ENCODE peak calls at places on chromosomes 12 and 14, in five cellular contexts. I is HepG2, X is GM12878, H is SK-N-SH, O is K562. D is an unnamed sample.

GRCh38 chr14:20494935-20495766 is 10.2 kb upstream of the RNASE10 start:
- DNase-seq in I (no peak), X (no peak), H (no peak), O (no peak), D (peak)

GRCh38 chr14:36295642-36296627 is 24.5 kb downstream of the MBIP start:
- DNase-seq in I (no peak), X (no peak), H (no peak), O (no peak), D (no peak)

GRCh38 chr14:64525354-64525753 is 15.2 kb upstream of the HSPA2 start:
- DNase-seq in I (no peak), X (no peak), H (no peak), O (no peak), D (no peak)

GRCh38 chr14:32724864-32725550 is 213.7 kb upstream of the NPAS3 start:
- DNase-seq in I (no peak), X (no peak), H (no peak), O (no peak), D (no peak)

GRCh38 chr14:75088566-75089373 is 19.3 kb downstream of the ZC2HC1C start:
- DNase-seq in I (peak), X (no peak), H (peak), O (peak), D (peak)

GRCh38 chr14:39454906-39455539 is 22.8 kb upstream of the FBXO33 start:
- DNase-seq in I (no peak), X (no peak), H (no peak), O (no peak), D (no peak)

GRCh38 chr12:53292441-53292840 is 2.9 kb upstream of the PFDN5 start:
- DNase-seq in I (no peak), X (no peak), H (no peak), O (no peak), D (no peak)

GRCh38 chr14:52351561-52352491 is 37.7 kb downstream of the PTGER2 start:
- DNase-seq in I (no peak), X (peak), H (no peak), O (no peak), D (no peak)

GRCh38 chr12:81128930-81129554 is 51.2 kb downstream of the ACSS3 start:
- DNase-seq in I (peak), X (peak), H (peak), O (peak), D (peak)

GRCh38 chr12:123519151-123520001 is 14.1 kb downstream of the RILPL1 start:
- DNase-seq in I (peak), X (no peak), H (no peak), O (peak), D (peak)

GRCh38 chr14:36925094-36925493 is 247.3 kb downstream of the SLC25A21 start:
- DNase-seq in I (no peak), X (no peak), H (no peak), O (no peak), D (no peak)

GRCh38 chr14:88323520-88324199 is 591 bp upstream of the KCNK10 start:
- DNase-seq in I (no peak), X (no peak), H (peak), O (no peak), D (no peak)

GRCh38 chr12:113162102-113163029 is 12.8 kb downstream of the CFAP73 start:
- DNase-seq in I (no peak), X (no peak), H (peak), O (peak), D (no peak)

GRCh38 chr14:97073622-97074021 is 276.4 kb downstream of the VRK1 start:
- DNase-seq in I (no peak), X (no peak), H (no peak), O (no peak), D (no peak)

GRCh38 chr12:100699209-100699608 is 95.4 kb upstream of the ANO4 start:
- DNase-seq in I (no peak), X (peak), H (no peak), O (no peak), D (no peak)

GRCh38 chr14:72588521-72588920 is 305.4 kb downstream of the DPF3 start:
- DNase-seq in I (no peak), X (peak), H (no peak), O (no peak), D (no peak)

GRCh38 chr12:4268549-4269181 is 4.9 kb upstream of the CCND2 start:
- DNase-seq in I (no peak), X (no peak), H (no peak), O (no peak), D (no peak)

GRCh38 chr14:75268638-75269550 is 9.7 kb upstream of the FOS start:
- DNase-seq in I (no peak), X (no peak), H (no peak), O (no peak), D (peak)

GRCh38 chr12:70853326-70853725 is 67.2 kb downstream of the PTPRR start:
- DNase-seq in I (peak), X (no peak), H (no peak), O (no peak), D (no peak)

GRCh38 chr14:104975481-104976197 is 2.5 kb downstream of the AHNAK2 start:
- DNase-seq in I (no peak), X (no peak), H (peak), O (no peak), D (no peak)

GRCh38 chr12:66965613-66966012 is 286.7 kb upstream of the GRIP1 start:
- DNase-seq in I (no peak), X (no peak), H (no peak), O (no peak), D (no peak)

GRCh38 chr14:94748667-94749347 is 21.1 kb downstream of the GSC start:
- DNase-seq in I (peak), X (no peak), H (peak), O (no peak), D (peak)

GRCh38 chr14:58898655-58899316 is 261.0 kb downstream of the DACT1 start:
- DNase-seq in I (no peak), X (no peak), H (no peak), O (no peak), D (no peak)

GRCh38 chr12:46470975-46471374 is 98.4 kb upstream of the SLC38A2 start:
- DNase-seq in I (no peak), X (no peak), H (no peak), O (no peak), D (no peak)

GRCh38 chr14:92693998-92694780 is 54.2 kb downstream of the LGMN start:
- DNase-seq in I (peak), X (no peak), H (no peak), O (no peak), D (no peak)

GRCh38 chr12:67220065-67220464 is 49.1 kb upstream of the CAND1 start:
- DNase-seq in I (peak), X (no peak), H (no peak), O (no peak), D (peak)

GRCh38 chr12:13027032-13027431 is 17.1 kb upstream of the FAM234B start:
- DNase-seq in I (no peak), X (no peak), H (no peak), O (peak), D (no peak)

GRCh38 chr14:104442611-104443390 is 136.8 kb upstream of the C14orf180 start:
- DNase-seq in I (no peak), X (no peak), H (peak), O (no peak), D (no peak)

GRCh38 chr14:55038708-55039107 is 11.7 kb downstream of the SOCS4 start:
- DNase-seq in I (no peak), X (no peak), H (no peak), O (no peak), D (no peak)

GRCh38 chr12:112577473-112578334 is 159.0 kb downstream of the PTPN11 start:
- DNase-seq in I (no peak), X (no peak), H (no peak), O (no peak), D (no peak)

GRCh38 chr12:13101854-13102375 is 1.6 kb downstream of the GSG1 start:
- DNase-seq in I (peak), X (no peak), H (no peak), O (no peak), D (no peak)

GRCh38 chr12:115474525-115475353 is 790.8 kb upstream of the TBX3 start:
- DNase-seq in I (no peak), X (no peak), H (no peak), O (no peak), D (no peak)

GRCh38 chr12:122681814-122682213 is 21.3 kb downstream of the HCAR2 start:
- DNase-seq in I (no peak), X (peak), H (no peak), O (no peak), D (no peak)

GRCh38 chr14:29926701-29927595 is 699 bp downstream of the PRKD1 start:
- DNase-seq in I (peak), X (no peak), H (peak), O (peak), D (no peak)

GRCh38 chr12:88418856-88419497 is 161.3 kb downstream of the KITLG start:
- DNase-seq in I (no peak), X (no peak), H (no peak), O (no peak), D (no peak)

GRCh38 chr14:90301580-90302181 is 30.1 kb downstream of the NRDE2 start:
- DNase-seq in I (peak), X (no peak), H (peak), O (no peak), D (peak)

GRCh38 chr12:132354982-132355680 is 25.7 kb upstream of the GALNT9 start:
- DNase-seq in I (no peak), X (no peak), H (no peak), O (no peak), D (no peak)
- TF ChIP-seq JUND in I (no peak), X (no peak), H (no peak), O (no peak), D (no peak)

GRCh38 chr12:39359644-39360043 is 83.3 kb downstream of the KIF21A start:
- DNase-seq in I (no peak), X (no peak), H (no peak), O (no peak), D (no peak)

GRCh38 chr12:39367494-39367893 is 75.4 kb downstream of the KIF21A start:
- DNase-seq in I (no peak), X (no peak), H (no peak), O (no peak), D (no peak)

GRCh38 chr12:39365364-39366001 is 77.4 kb downstream of the KIF21A start:
- DNase-seq in I (no peak), X (no peak), H (no peak), O (no peak), D (peak)

GRCh38 chr12:39368096-39368495 is 74.8 kb downstream of the KIF21A start:
- DNase-seq in I (no peak), X (no peak), H (no peak), O (no peak), D (no peak)

DNA sequence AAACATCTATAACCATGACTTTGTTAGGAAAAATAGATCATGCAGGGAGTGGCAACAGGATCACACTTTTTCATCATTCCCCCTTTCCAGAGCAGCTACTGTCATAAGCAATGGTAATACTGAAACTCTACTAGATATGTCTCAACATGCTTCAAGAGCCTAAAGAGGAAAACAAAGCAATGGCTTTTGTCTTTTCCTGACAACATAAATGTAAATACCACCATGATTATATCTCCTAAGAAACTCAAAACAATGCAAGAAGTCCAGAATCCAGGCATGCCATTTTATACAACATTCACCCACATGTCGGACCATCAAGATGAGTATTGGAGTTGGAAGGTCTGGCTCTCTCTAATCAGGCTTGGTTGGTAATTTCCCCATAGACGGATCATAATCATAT is 78.7 kb downstream of the KIF21A start:
- DNase-seq in I (no peak), X (no peak), H (no peak), O (no peak), D (no peak)
- TF ChIP-seq JUND in I (no peak), X (no peak), H (no peak), O (no peak), D (no peak)

DNA sequence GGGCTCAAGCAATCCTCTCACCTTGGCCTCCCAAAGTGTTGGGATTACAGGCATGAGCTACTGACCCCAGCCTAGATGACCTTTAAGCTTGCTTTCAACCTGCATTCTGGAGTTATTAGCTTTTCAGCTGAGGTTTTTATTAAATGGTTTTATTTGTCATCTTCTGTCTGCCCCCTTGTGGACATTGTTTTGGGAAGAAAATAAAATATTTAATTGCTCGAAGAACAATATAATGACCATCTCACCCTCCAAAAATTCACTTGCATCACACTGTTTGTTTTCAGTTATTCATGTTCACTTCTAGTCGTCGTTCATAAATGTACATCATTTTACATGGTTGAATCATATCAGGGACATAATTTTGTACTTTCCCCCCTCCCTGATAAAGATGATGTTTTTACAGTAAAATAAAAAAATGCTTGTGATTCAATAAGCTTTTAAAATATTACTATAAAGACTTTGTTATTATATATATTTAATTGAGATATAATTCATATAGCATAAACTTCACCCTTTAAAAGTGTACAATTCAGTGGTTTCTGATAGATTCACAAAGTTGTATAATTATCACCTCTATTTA is 10.1 kb upstream of the SPATS2 start:
- DNase-seq in I (no peak), X (no peak), H (peak), O (no peak), D (peak)
- TF ChIP-seq JUND in I (no peak), X (no peak), H (no peak), O (no peak), D (no peak)

DNA sequence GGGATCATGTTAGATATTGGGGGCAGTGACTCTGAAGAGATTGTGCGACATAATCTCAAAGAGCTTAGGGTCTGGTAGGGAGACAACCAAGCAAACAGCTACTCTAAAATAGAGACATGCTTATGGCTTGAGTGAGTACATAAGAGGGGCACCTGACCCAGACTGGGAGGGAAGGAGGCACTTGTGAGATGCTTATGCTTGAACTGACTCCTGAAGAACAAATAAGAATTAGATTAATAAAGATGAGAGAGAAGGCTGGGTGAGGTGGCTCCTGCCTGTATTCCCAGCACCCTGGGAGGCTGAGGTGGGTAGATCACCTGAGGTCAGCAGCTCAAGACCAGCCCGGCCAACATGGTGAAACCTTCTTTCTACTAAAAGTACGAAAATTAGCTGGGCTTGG is 19.1 kb downstream of the TMTC2 start:
- DNase-seq in I (no peak), X (no peak), H (no peak), O (no peak), D (no peak)
- TF ChIP-seq JUND in I (no peak), X (no peak), H (no peak), O (no peak), D (no peak)

DNA sequence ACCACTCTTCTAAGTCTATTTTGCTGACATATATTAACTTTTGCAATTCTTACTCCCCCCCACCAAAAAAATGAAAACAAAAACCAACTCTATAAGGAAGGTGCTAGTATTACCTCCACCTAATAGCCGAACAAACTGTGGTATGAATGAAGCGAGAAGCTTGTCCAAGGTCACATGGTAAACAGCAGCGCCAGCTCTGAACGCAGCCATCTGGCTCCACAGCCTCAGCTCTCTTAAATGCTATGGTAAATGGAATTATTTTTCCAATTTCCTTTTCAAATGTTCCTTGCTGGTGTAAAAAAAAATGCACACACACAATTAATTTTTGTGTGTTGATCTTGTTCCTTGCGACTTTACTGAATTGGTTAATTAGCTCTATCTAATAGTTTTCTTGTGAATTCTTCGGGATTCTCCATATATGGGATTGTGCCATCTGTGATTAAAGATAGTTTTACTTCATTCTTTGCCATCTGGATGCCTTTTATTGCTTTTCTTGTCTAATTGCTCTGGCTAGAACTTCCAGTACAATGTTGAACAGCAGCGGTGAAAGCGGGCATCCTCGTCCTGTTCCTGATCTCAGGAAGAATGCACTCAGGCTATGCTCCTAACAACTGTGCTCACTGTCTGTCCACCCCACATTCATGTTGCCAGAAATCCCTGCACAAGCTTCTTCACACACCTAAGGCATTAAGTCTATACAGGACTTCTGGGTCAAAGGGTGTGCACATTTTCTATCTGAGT is 10.7 kb upstream of the C12orf76 start:
- DNase-seq in I (no peak), X (no peak), H (no peak), O (no peak), D (no peak)
- TF ChIP-seq JUND in I (no peak), X (no peak), H (no peak), O (no peak), D (no peak)

GRCh38 chr12:120115692-120116442 is 686 bp downstream of the RAB35 start:
- DNase-seq in I (peak), X (no peak), H (no peak), O (no peak), D (peak)
- TF ChIP-seq JUND in I (no peak), X (no peak), H (no peak), O (peak), D (no peak)

GRCh38 chr12:109291531-109292341 is 17.3 kb downstream of the FOXN4 start:
- DNase-seq in I (no peak), X (no peak), H (peak), O (no peak), D (no peak)
- TF ChIP-seq JUND in I (no peak), X (no peak), H (no peak), O (no peak), D (no peak)

GRCh38 chr12:65602579-65603295 is 221.5 kb upstream of the HMGA2 start:
- DNase-seq in I (peak), X (no peak), H (peak), O (peak), D (peak)
- TF ChIP-seq JUND in I (no peak), X (no peak), H (no peak), O (peak), D (no peak)

D was measured in T47D.